ENCODE peak calls at places on chromosomes 5 and 9, in four cellular contexts. K, A, Z and U are unnamed samples.

GRCh38 chr9:31839273-31839672 is 545.2 kb upstream of the ACO1 start:
- DNase-seq in K (no peak), A (no peak), Z (no peak), U (no peak)

GRCh38 chr5:101473483-101473882 is 570.4 kb upstream of the ST8SIA4 start:
- DNase-seq in K (no peak), A (no peak), Z (no peak), U (no peak)

GRCh38 chr5:138245717-138246116 is 28.7 kb downstream of the GFRA3 start:
- DNase-seq in K (no peak), A (no peak), Z (no peak), U (no peak)

GRCh38 chr5:38447786-38448185 is 108.7 kb downstream of the LIFR start:
- DNase-seq in K (no peak), A (no peak), Z (no peak), U (no peak)

GRCh38 chr9:70079364-70080103 is 35.9 kb downstream of the MAMDC2 start:
- DNase-seq in K (no peak), A (no peak), Z (no peak), U (no peak)

GRCh38 chr5:122151640-122152039 is 22.3 kb downstream of the ZNF474 start:
- DNase-seq in K (peak; percentile 66), A (no peak), Z (no peak), U (no peak)

GRCh38 chr5:171308453-171309275 is at the start of gene TLX3:
- DNase-seq in K (peak; percentile 5), A (no peak), Z (no peak), U (no peak)

GRCh38 chr5:156764572-156764971 is 85.5 kb upstream of the PPP1R2B start:
- DNase-seq in K (no peak), A (no peak), Z (no peak), U (no peak)

GRCh38 chr9:110807956-110808598 is 139.5 kb downstream of the MUSK start:
- DNase-seq in K (no peak), A (no peak), Z (no peak), U (no peak)

GRCh38 chr9:27732494-27732893 is 159.2 kb upstream of the C9orf72 start:
- DNase-seq in K (no peak), A (no peak), Z (no peak), U (no peak)

GRCh38 chr9:123710299-123710698 is 219.6 kb downstream of the DENND1A start:
- DNase-seq in K (peak; percentile 87), A (no peak), Z (no peak), U (no peak)

GRCh38 chr9:126336350-126337335 is 10.0 kb downstream of the MVB12B start:
- DNase-seq in K (no peak), A (no peak), Z (no peak), U (peak; percentile 16)

GRCh38 chr9:115941561-115942315 is 211.9 kb upstream of the PAPPA start:
- DNase-seq in K (peak; percentile 12), A (no peak), Z (no peak), U (no peak)

GRCh38 chr9:81377921-81378320 is 311.4 kb downstream of the TLE1 start:
- DNase-seq in K (no peak), A (no peak), Z (no peak), U (no peak)